ENCODE peak calls at places on chromosomes 2 and 18, in nine cellular contexts. One of them, this sample, is unnamed.

GRCh38 chr2:218716070-218716469 is 5.4 kb downstream of the TTLL4 start:
- DNase-seq in A549: no peak
- DNase-seq in HL-60: no peak
- DNase-seq in HCT116: no peak
- DNase-seq in Panc1: no peak
- DNase-seq in SK-N-SH: no peak
- DNase-seq in HepG2: no peak
- DNase-seq in K562: no peak
- DNase-seq in GM12878: no peak
- DNase-seq in this sample: no peak

GRCh38 chr2:221571391-221572179 is 519 bp downstream of the EPHA4 start:
- DNase-seq in A549: peak; percentile 12
- DNase-seq in HL-60: no peak
- DNase-seq in HCT116: no peak
- DNase-seq in Panc1: no peak
- DNase-seq in SK-N-SH: peak; percentile 16
- DNase-seq in HepG2: no peak
- DNase-seq in K562: no peak
- DNase-seq in GM12878: no peak
- DNase-seq in this sample: peak; percentile 60

GRCh38 chr2:166417669-166418068 is 41.9 kb upstream of the SCN9A start:
- DNase-seq in A549: no peak
- DNase-seq in HL-60: no peak
- DNase-seq in HCT116: peak; percentile 39
- DNase-seq in Panc1: no peak
- DNase-seq in SK-N-SH: no peak
- DNase-seq in HepG2: peak; percentile 70
- DNase-seq in K562: peak; percentile 67
- DNase-seq in GM12878: no peak
- DNase-seq in this sample: peak; percentile 53

GRCh38 chr2:37343537-37344434 is 644 bp upstream of the QPCT start:
- DNase-seq in A549: peak; percentile 78
- DNase-seq in HL-60: no peak
- DNase-seq in HCT116: no peak
- DNase-seq in Panc1: no peak
- DNase-seq in SK-N-SH: peak; percentile 56
- DNase-seq in HepG2: peak; percentile 54
- DNase-seq in K562: no peak
- DNase-seq in GM12878: no peak
- DNase-seq in this sample: peak; percentile 43

GRCh38 chr2:69517410-69517809 is 80.2 kb upstream of the NFU1 start:
- DNase-seq in A549: no peak
- DNase-seq in HL-60: no peak
- DNase-seq in HCT116: no peak
- DNase-seq in Panc1: no peak
- DNase-seq in SK-N-SH: no peak
- DNase-seq in HepG2: no peak
- DNase-seq in K562: no peak
- DNase-seq in GM12878: no peak
- DNase-seq in this sample: no peak

GRCh38 chr2:129233751-129234406 is 745.6 kb upstream of the RAB6C start:
- DNase-seq in A549: no peak
- DNase-seq in HL-60: no peak
- DNase-seq in HCT116: no peak
- DNase-seq in Panc1: no peak
- DNase-seq in SK-N-SH: peak; percentile 17
- DNase-seq in HepG2: no peak
- DNase-seq in K562: no peak
- DNase-seq in GM12878: no peak
- DNase-seq in this sample: peak; percentile 27

GRCh38 chr2:33531345-33532059 is 55.1 kb downstream of the RASGRP3 start:
- DNase-seq in A549: no peak
- DNase-seq in HL-60: no peak
- DNase-seq in HCT116: no peak
- DNase-seq in Panc1: no peak
- DNase-seq in SK-N-SH: no peak
- DNase-seq in HepG2: no peak
- DNase-seq in K562: no peak
- DNase-seq in GM12878: peak; percentile 19
- DNase-seq in this sample: no peak

GRCh38 chr2:109129356-109129920 is 433 bp downstream of the SH3RF3 start:
- DNase-seq in A549: peak; percentile 10
- DNase-seq in HL-60: no peak
- DNase-seq in HCT116: no peak
- DNase-seq in Panc1: no peak
- DNase-seq in SK-N-SH: peak; percentile 79
- DNase-seq in HepG2: no peak
- DNase-seq in K562: no peak
- DNase-seq in GM12878: no peak
- DNase-seq in this sample: peak; percentile 43

GRCh38 chr2:131058214-131058613 is 35.0 kb downstream of the FAM168B start:
- DNase-seq in A549: no peak
- DNase-seq in HL-60: no peak
- DNase-seq in HCT116: no peak
- DNase-seq in Panc1: no peak
- DNase-seq in SK-N-SH: no peak
- DNase-seq in HepG2: no peak
- DNase-seq in K562: no peak
- DNase-seq in GM12878: no peak
- DNase-seq in this sample: no peak

GRCh38 chr18:78632111-78632541 is 347.5 kb upstream of the SALL3 start:
- DNase-seq in A549: no peak
- DNase-seq in HL-60: peak; percentile 82
- DNase-seq in HCT116: no peak
- DNase-seq in Panc1: peak; percentile 15
- DNase-seq in SK-N-SH: no peak
- DNase-seq in HepG2: no peak
- DNase-seq in K562: no peak
- DNase-seq in GM12878: no peak
- DNase-seq in this sample: peak; percentile 9

GRCh38 chr2:40220177-40220925 is 231.5 kb downstream of the SLC8A1 start:
- DNase-seq in A549: no peak
- DNase-seq in HL-60: peak; percentile 14
- DNase-seq in HCT116: no peak
- DNase-seq in Panc1: no peak
- DNase-seq in SK-N-SH: no peak
- DNase-seq in HepG2: no peak
- DNase-seq in K562: no peak
- DNase-seq in GM12878: no peak
- DNase-seq in this sample: no peak

GRCh38 chr2:109494351-109494750 is 119.4 kb downstream of the SEPTIN10 start:
- DNase-seq in A549: no peak
- DNase-seq in HL-60: no peak
- DNase-seq in HCT116: no peak
- DNase-seq in Panc1: no peak
- DNase-seq in SK-N-SH: no peak
- DNase-seq in HepG2: no peak
- DNase-seq in K562: no peak
- DNase-seq in GM12878: no peak
- DNase-seq in this sample: no peak

GRCh38 chr2:37244017-37244416 is 12.6 kb downstream of the NDUFAF7 start:
- DNase-seq in A549: no peak
- DNase-seq in HL-60: no peak
- DNase-seq in HCT116: no peak
- DNase-seq in Panc1: no peak
- DNase-seq in SK-N-SH: no peak
- DNase-seq in HepG2: no peak
- DNase-seq in K562: no peak
- DNase-seq in GM12878: peak; percentile 23
- DNase-seq in this sample: no peak

GRCh38 chr18:51321696-51322095 is 124.2 kb upstream of the MEX3C start:
- DNase-seq in A549: no peak
- DNase-seq in HL-60: no peak
- DNase-seq in HCT116: no peak
- DNase-seq in Panc1: no peak
- DNase-seq in SK-N-SH: no peak
- DNase-seq in HepG2: no peak
- DNase-seq in K562: no peak
- DNase-seq in GM12878: no peak
- DNase-seq in this sample: peak; percentile 22

GRCh38 chr2:161250864-161251436 is 57.3 kb upstream of the PSMD14 start:
- DNase-seq in A549: peak; percentile 68
- DNase-seq in HL-60: no peak
- DNase-seq in HCT116: peak; percentile 69
- DNase-seq in Panc1: peak; percentile 45
- DNase-seq in SK-N-SH: peak; percentile 67
- DNase-seq in HepG2: peak; percentile 74
- DNase-seq in K562: peak; percentile 80
- DNase-seq in GM12878: no peak
- DNase-seq in this sample: peak; percentile 93

GRCh38 chr2:235433860-235434259 is 60.0 kb upstream of the AGAP1 start:
- DNase-seq in A549: no peak
- DNase-seq in HL-60: no peak
- DNase-seq in HCT116: no peak
- DNase-seq in Panc1: peak; percentile 17
- DNase-seq in SK-N-SH: no peak
- DNase-seq in HepG2: peak; percentile 10
- DNase-seq in K562: peak; percentile 52
- DNase-seq in GM12878: no peak
- DNase-seq in this sample: no peak

GRCh38 chr2:111715987-111716900 is 167.7 kb downstream of the ANAPC1 start:
- DNase-seq in A549: no peak
- DNase-seq in HL-60: no peak
- DNase-seq in HCT116: no peak
- DNase-seq in Panc1: no peak
- DNase-seq in SK-N-SH: no peak
- DNase-seq in HepG2: peak; percentile 0
- DNase-seq in K562: no peak
- DNase-seq in GM12878: no peak
- DNase-seq in this sample: no peak

GRCh38 chr2:236629961-236630872 is 60.6 kb downstream of the ACKR3 start:
- DNase-seq in A549: no peak
- DNase-seq in HL-60: no peak
- DNase-seq in HCT116: no peak
- DNase-seq in Panc1: no peak
- DNase-seq in SK-N-SH: no peak
- DNase-seq in HepG2: no peak
- DNase-seq in K562: no peak
- DNase-seq in GM12878: no peak
- DNase-seq in this sample: no peak

GRCh38 chr2:67012165-67012564 is 385.0 kb upstream of the ETAA1 start:
- DNase-seq in A549: no peak
- DNase-seq in HL-60: no peak
- DNase-seq in HCT116: no peak
- DNase-seq in Panc1: no peak
- DNase-seq in SK-N-SH: no peak
- DNase-seq in HepG2: no peak
- DNase-seq in K562: no peak
- DNase-seq in GM12878: no peak
- DNase-seq in this sample: no peak

GRCh38 chr2:67008114-67008513 is 389.0 kb upstream of the ETAA1 start:
- DNase-seq in A549: no peak
- DNase-seq in HL-60: no peak
- DNase-seq in HCT116: no peak
- DNase-seq in Panc1: no peak
- DNase-seq in SK-N-SH: no peak
- DNase-seq in HepG2: no peak
- DNase-seq in K562: no peak
- DNase-seq in GM12878: no peak
- DNase-seq in this sample: no peak

GRCh38 chr2:67002618-67003371 is 394.3 kb upstream of the ETAA1 start:
- DNase-seq in A549: no peak
- DNase-seq in HL-60: no peak
- DNase-seq in HCT116: no peak
- DNase-seq in Panc1: no peak
- DNase-seq in SK-N-SH: no peak
- DNase-seq in HepG2: no peak
- DNase-seq in K562: no peak
- DNase-seq in GM12878: no peak
- DNase-seq in this sample: peak; percentile 17

DNA sequence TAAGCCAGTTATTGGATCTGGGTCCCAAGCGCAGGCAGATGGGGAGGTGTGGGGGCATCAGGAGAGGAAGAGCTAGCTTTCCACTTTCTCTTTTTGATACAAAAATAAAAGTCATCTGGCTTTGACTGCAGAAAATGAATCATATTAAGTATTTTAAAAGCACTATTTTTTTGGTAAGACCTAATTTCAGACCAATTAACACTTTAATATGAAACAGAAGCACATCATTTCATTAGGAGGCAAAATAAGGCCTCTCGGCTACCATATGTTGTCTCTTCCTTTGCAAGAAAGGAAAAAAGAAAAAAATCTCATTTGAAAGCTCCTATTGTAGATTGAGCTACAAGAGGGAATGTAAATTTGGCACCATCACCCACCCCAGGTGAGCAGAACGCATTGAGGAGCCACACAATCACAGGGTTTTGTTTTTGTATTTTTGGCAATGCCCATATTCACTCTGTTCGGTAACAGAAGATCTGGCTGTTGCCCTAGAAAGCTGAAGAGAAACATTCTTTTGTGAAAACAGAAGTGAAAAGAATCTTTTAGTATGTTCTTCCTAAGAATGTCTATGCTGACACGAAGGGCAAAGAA is 390.7 kb upstream of the ETAA1 start:
- DNase-seq in A549: no peak
- DNase-seq in HL-60: no peak
- DNase-seq in HCT116: no peak
- DNase-seq in Panc1: no peak
- DNase-seq in SK-N-SH: peak; percentile 22
- DNase-seq in HepG2: no peak
- DNase-seq in K562: no peak
- DNase-seq in GM12878: no peak
- DNase-seq in this sample: no peak
- TF ChIP-seq REST in A549: no peak
- TF ChIP-seq REST in HL-60: no peak
- TF ChIP-seq REST in HCT116: no peak
- TF ChIP-seq REST in Panc1: no peak
- TF ChIP-seq REST in SK-N-SH: no peak
- TF ChIP-seq REST in HepG2: no peak
- TF ChIP-seq REST in K562: no peak
- TF ChIP-seq REST in GM12878: no peak
- TF ChIP-seq REST in this sample: no peak

GRCh38 chr2:215427585-215427984 is 8.3 kb downstream of the FN1 start:
- DNase-seq in A549: no peak
- DNase-seq in HL-60: no peak
- DNase-seq in HCT116: no peak
- DNase-seq in Panc1: no peak
- DNase-seq in SK-N-SH: no peak
- DNase-seq in HepG2: no peak
- DNase-seq in K562: no peak
- DNase-seq in GM12878: no peak
- DNase-seq in this sample: no peak
- TF ChIP-seq CTCF in A549: no peak
- TF ChIP-seq CTCF in HL-60: no peak
- TF ChIP-seq CTCF in HCT116: no peak
- TF ChIP-seq CTCF in Panc1: no peak
- TF ChIP-seq CTCF in SK-N-SH: no peak
- TF ChIP-seq CTCF in HepG2: no peak
- TF ChIP-seq CTCF in K562: no peak
- TF ChIP-seq CTCF in GM12878: no peak
- TF ChIP-seq CTCF in this sample: no peak

GRCh38 chr2:241482126-241482525 is 26.3 kb downstream of the STK25 start:
- DNase-seq in A549: no peak
- DNase-seq in HL-60: no peak
- DNase-seq in HCT116: no peak
- DNase-seq in Panc1: no peak
- DNase-seq in SK-N-SH: no peak
- DNase-seq in HepG2: no peak
- DNase-seq in K562: no peak
- DNase-seq in GM12878: no peak
- DNase-seq in this sample: no peak
- H3K27ac ChIP-seq in A549: no peak overlapping the region
- H3K27ac ChIP-seq in HL-60: no peak overlapping the region
- H3K27ac ChIP-seq in HCT116: no peak overlapping the region
- H3K27ac ChIP-seq in Panc1: no peak overlapping the region
- H3K27ac ChIP-seq in SK-N-SH: no peak overlapping the region
- H3K27ac ChIP-seq in HepG2: no peak overlapping the region
- H3K27ac ChIP-seq in K562: no peak overlapping the region
- H3K27ac ChIP-seq in GM12878: no peak overlapping the region
- H3K27ac ChIP-seq in this sample: no peak overlapping the region

GRCh38 chr18:3709166-3709565 is 259.2 kb downstream of the TGIF1 start:
- DNase-seq in A549: no peak
- DNase-seq in HL-60: no peak
- DNase-seq in HCT116: no peak
- DNase-seq in Panc1: no peak
- DNase-seq in SK-N-SH: no peak
- DNase-seq in HepG2: no peak
- DNase-seq in K562: no peak
- DNase-seq in GM12878: no peak
- DNase-seq in this sample: no peak
- TF ChIP-seq REST in A549: no peak
- TF ChIP-seq REST in HL-60: no peak
- TF ChIP-seq REST in HCT116: no peak
- TF ChIP-seq REST in Panc1: no peak
- TF ChIP-seq REST in SK-N-SH: no peak
- TF ChIP-seq REST in HepG2: no peak
- TF ChIP-seq REST in K562: no peak
- TF ChIP-seq REST in GM12878: no peak
- TF ChIP-seq REST in this sample: no peak